ENCODE peak calls at places on chromosome 17, in seven cellular contexts. F is AG04450; I is T follicular helper cell; B is activated CD4-positive, alpha-beta T cell treated with anti-CD3 and anti-CD28 coated beads for 1 hour; D is fibroblast of the aortic adventitia; U is A172; Q is HT1080. A is an unnamed sample.

GRCh38 chr17:60468371-60468770 is 46.1 kb downstream of the CHCT1 start:
- DNase-seq in F (peak; percentile 4), I (no peak), B (no peak), D (peak; percentile 48), U (no peak), Q (no peak), A (no peak)

GRCh38 chr17:7833795-7834553 is at the start of gene KDM6B:
- DNase-seq in F (peak; percentile 67), I (peak; percentile 79), B (peak; percentile 78), D (peak; percentile 86), U (peak; percentile 91), Q (peak; percentile 90), A (peak; percentile 93)

GRCh38 chr17:21419299-21420239 is 43.4 kb downstream of the KCNJ12 start:
- DNase-seq in F (no peak), I (peak; percentile 37), B (no peak), D (no peak), U (no peak), Q (no peak), A (no peak)

GRCh38 chr17:65314212-65314611 is 177.0 kb downstream of the RGS9 start:
- DNase-seq in F (no peak), I (no peak), B (no peak), D (no peak), U (no peak), Q (no peak), A (no peak)

GRCh38 chr17:50806141-50806643 is 29.2 kb upstream of the WFIKKN2 start:
- DNase-seq in F (no peak), I (no peak), B (no peak), D (peak; percentile 85), U (no peak), Q (no peak), A (no peak)

GRCh38 chr17:56478836-56479447 is 114.6 kb upstream of the NOG start:
- DNase-seq in F (no peak), I (no peak), B (no peak), D (peak; percentile 28), U (peak; percentile 58), Q (peak; percentile 52), A (peak; percentile 46)

GRCh38 chr17:15086776-15087175 is 178.3 kb downstream of the PMP22 start:
- DNase-seq in F (no peak), I (no peak), B (no peak), D (no peak), U (no peak), Q (no peak), A (no peak)

GRCh38 chr17:10105513-10106001 is 92.8 kb downstream of the GAS7 start:
- DNase-seq in F (no peak), I (no peak), B (no peak), D (peak; percentile 85), U (no peak), Q (no peak), A (no peak)

GRCh38 chr17:72123964-72124791 is 3.4 kb downstream of the SOX9 start:
- DNase-seq in F (no peak), I (no peak), B (no peak), D (no peak), U (no peak), Q (peak; percentile 42), A (no peak)

GRCh38 chr17:73474370-73474988 is 162.7 kb upstream of the CDC42EP4 start:
- DNase-seq in F (no peak), I (no peak), B (no peak), D (peak; percentile 63), U (peak; percentile 82), Q (peak; percentile 58), A (peak; percentile 62)

GRCh38 chr17:42179911-42180410 is 981 bp downstream of the KCNH4 start:
- DNase-seq in F (no peak), I (no peak), B (no peak), D (peak; percentile 46), U (no peak), Q (peak; percentile 25), A (no peak)

GRCh38 chr17:28741358-28742349 is 2.2 kb upstream of the TRAF4 start:
- DNase-seq in F (no peak), I (no peak), B (no peak), D (no peak), U (no peak), Q (no peak), A (no peak)

GRCh38 chr17:7579839-7580630 is 597 bp downstream of the CD68 start:
- DNase-seq in F (no peak), I (no peak), B (no peak), D (no peak), U (no peak), Q (no peak), A (peak; percentile 49)

GRCh38 chr17:17412331-17412730 is 64.5 kb upstream of the MED9 start:
- DNase-seq in F (no peak), I (no peak), B (no peak), D (peak; percentile 75), U (peak; percentile 58), Q (peak; percentile 68), A (no peak)

GRCh38 chr17:6455321-6455705 is 11.1 kb downstream of the PIMREG start:
- DNase-seq in F (no peak), I (peak; percentile 13), B (peak; percentile 22), D (no peak), U (no peak), Q (no peak), A (no peak)

GRCh38 chr17:13508916-13509315 is 92.8 kb downstream of the HS3ST3A1 start:
- DNase-seq in F (no peak), I (no peak), B (no peak), D (peak; percentile 8), U (no peak), Q (peak; percentile 18), A (no peak)

GRCh38 chr17:50944054-50944901 is 78.1 kb upstream of the TOB1 start:
- DNase-seq in F (no peak), I (peak; percentile 51), B (peak; percentile 53), D (no peak), U (peak; percentile 64), Q (no peak), A (no peak)

GRCh38 chr17:18070861-18071340 is 16.8 kb upstream of the DRG2 start:
- DNase-seq in F (peak; percentile 3), I (no peak), B (no peak), D (peak; percentile 38), U (no peak), Q (peak; percentile 60), A (no peak)

GRCh38 chr17:76232342-76232741 is 8.0 kb downstream of the RNF157 start:
- DNase-seq in F (peak; percentile 91), I (no peak), B (no peak), D (peak; percentile 53), U (no peak), Q (no peak), A (peak; percentile 56)

GRCh38 chr17:36980281-36980761 is 31.6 kb downstream of the AATF start:
- DNase-seq in F (peak; percentile 11), I (no peak), B (no peak), D (peak; percentile 25), U (peak; percentile 14), Q (no peak), A (no peak)

GRCh38 chr17:44878627-44879221 is 20.5 kb downstream of the EFTUD2 start:
- DNase-seq in F (no peak), I (no peak), B (no peak), D (peak; percentile 59), U (peak; percentile 47), Q (peak; percentile 18), A (peak; percentile 57)

GRCh38 chr17:12088035-12088434 is 67.4 kb downstream of the MAP2K4 start:
- DNase-seq in F (no peak), I (no peak), B (no peak), D (no peak), U (no peak), Q (no peak), A (no peak)

GRCh38 chr17:20028436-20028835 is 19.3 kb downstream of the SPECC1 start:
- DNase-seq in F (no peak), I (no peak), B (no peak), D (peak; percentile 39), U (no peak), Q (peak; percentile 24), A (no peak)

GRCh38 chr17:36731091-36731490 is 129.7 kb downstream of the MRM1 start:
- DNase-seq in F (no peak), I (no peak), B (no peak), D (no peak), U (no peak), Q (no peak), A (no peak)

GRCh38 chr17:42409467-42410351 is 13.3 kb downstream of the CAVIN1 start:
- DNase-seq in F (peak; percentile 75), I (no peak), B (no peak), D (peak; percentile 98), U (peak; percentile 93), Q (peak; percentile 88), A (no peak)

GRCh38 chr17:58172369-58173071 is 5.7 kb downstream of the OR4D2 start:
- DNase-seq in F (no peak), I (peak; percentile 28), B (peak; percentile 29), D (peak; percentile 9), U (peak; percentile 28), Q (peak; percentile 21), A (peak; percentile 53)